ENCODE peak calls at places on chromosomes 2 and 18, in seven cellular contexts. V, G, A, Z, O, T and B are unnamed samples.
A peak's percentile ranks its signal among the peaks of the same experiment; 100 is the strongest.

GRCh38 chr2:55490554-55490953 is 29.0 kb upstream of the CFAP36 start:
- DNase-seq in V (peak; percentile 49), G (peak; percentile 42), A (no peak), Z (peak; percentile 66), O (no peak), T (peak; percentile 28), B (no peak)

GRCh38 chr18:47191956-47192355 is 15.8 kb upstream of the IER3IP1 start:
- DNase-seq in V (peak; percentile 15), G (peak; percentile 64), A (no peak), Z (no peak), O (no peak), T (peak; percentile 12), B (no peak)

GRCh38 chr2:80141007-80141726 is 163.4 kb downstream of the LRRTM1 start:
- DNase-seq in V (no peak), G (no peak), A (no peak), Z (no peak), O (no peak), T (no peak), B (no peak)

GRCh38 chr18:25533088-25533676 is 181.2 kb upstream of the ZNF521 start:
- DNase-seq in V (no peak), G (peak; percentile 14), A (no peak), Z (no peak), O (peak; percentile 30), T (no peak), B (no peak)

GRCh38 chr2:222698276-222698675 is 26.8 kb downstream of the MOGAT1 start:
- DNase-seq in V (no peak), G (no peak), A (no peak), Z (no peak), O (no peak), T (no peak), B (no peak)

GRCh38 chr2:224155896-224156295 is 116.8 kb upstream of the SERPINE2 start:
- DNase-seq in V (peak; percentile 55), G (peak; percentile 43), A (no peak), Z (no peak), O (no peak), T (no peak), B (no peak)

GRCh38 chr18:79335833-79336360 is 59.8 kb upstream of the NFATC1 start:
- DNase-seq in V (no peak), G (no peak), A (no peak), Z (no peak), O (no peak), T (no peak), B (no peak)

GRCh38 chr2:151716721-151717120 is 17.6 kb downstream of the NEB start:
- DNase-seq in V (peak; percentile 3), G (no peak), A (no peak), Z (no peak), O (no peak), T (no peak), B (no peak)

GRCh38 chr2:1561793-1562521 is 148.7 kb downstream of the TPO start:
- DNase-seq in V (peak; percentile 45), G (no peak), A (no peak), Z (no peak), O (no peak), T (no peak), B (no peak)

GRCh38 chr2:20421988-20422678 is 24.7 kb upstream of the RHOB start:
- DNase-seq in V (peak; percentile 96), G (peak; percentile 82), A (peak; percentile 95), Z (peak; percentile 84), O (no peak), T (no peak), B (no peak)
- H3K4me3 ChIP-seq in V (no peak overlapping the region), G (no peak overlapping the region), A (peak overlapping the region; percentile 1), Z (no peak overlapping the region), O (no peak overlapping the region), T (no peak overlapping the region), B (no peak overlapping the region)

DNA sequence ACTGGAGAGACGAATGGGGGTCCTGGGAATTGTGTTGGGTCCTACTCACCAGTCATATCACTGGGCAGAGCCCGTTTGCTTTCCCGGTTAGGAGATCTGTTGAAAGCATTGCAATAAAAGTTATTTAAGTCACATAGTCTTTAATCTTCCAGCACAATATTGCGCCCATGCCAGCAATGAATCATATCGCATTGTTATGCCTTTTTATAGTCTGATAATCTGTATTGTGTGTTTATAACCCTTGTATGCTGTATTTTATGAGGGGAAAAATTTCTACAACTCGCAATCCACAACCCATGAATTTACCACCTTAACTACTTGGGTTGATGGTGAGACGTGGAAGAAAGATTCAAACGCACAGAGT is 211.9 kb upstream of the SMIM21 start:
- DNase-seq in V (no peak), G (no peak), A (no peak), Z (no peak), O (no peak), T (no peak), B (no peak)
- H3K4me3 ChIP-seq in V (no peak overlapping the region), G (no peak overlapping the region), A (peak overlapping the region; percentile 46), Z (no peak overlapping the region), O (no peak overlapping the region), T (no peak overlapping the region), B (no peak overlapping the region)

DNA sequence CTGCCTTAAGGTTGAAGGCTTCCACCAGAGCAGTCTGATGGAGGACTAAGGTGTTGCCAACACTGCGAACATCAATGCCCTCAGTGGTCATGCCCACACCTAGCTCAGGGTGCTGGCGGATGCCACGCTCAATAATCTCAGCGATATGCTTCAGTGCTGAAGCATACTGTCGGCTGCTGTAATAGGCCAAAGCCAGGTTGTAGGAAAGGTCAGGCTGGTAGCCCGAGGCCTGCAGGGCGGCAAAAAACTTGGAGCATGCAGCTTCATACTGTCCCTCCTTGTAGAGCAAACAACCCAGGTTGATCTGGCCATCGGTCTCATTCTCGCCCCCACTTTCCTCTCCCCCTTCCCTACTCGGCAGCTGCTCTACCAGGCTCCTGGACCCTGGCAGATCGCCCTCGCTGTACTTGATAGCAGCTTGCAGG is 159.4 kb downstream of the AGPS start:
- DNase-seq in V (no peak), G (no peak), A (no peak), Z (peak; percentile 17), O (peak; percentile 5), T (peak; percentile 44), B (no peak)
- H3K4me3 ChIP-seq in V (peak overlapping the region; percentile 89), G (peak overlapping the region; percentile 60), A (peak overlapping the region; percentile 82), Z (peak overlapping the region; percentile 55), O (peak overlapping the region; percentile 75), T (peak overlapping the region; percentile 48), B (peak overlapping the region; percentile 76)

GRCh38 chr2:6864251-6864758 is 1.4 kb downstream of the CMPK2 start:
- DNase-seq in V (no peak), G (no peak), A (no peak), Z (no peak), O (no peak), T (no peak), B (no peak)
- H3K4me3 ChIP-seq in V (no peak overlapping the region), G (no peak overlapping the region), A (peak overlapping the region; percentile 58), Z (peak overlapping the region; percentile 47), O (no peak overlapping the region), T (no peak overlapping the region), B (no peak overlapping the region)

DNA sequence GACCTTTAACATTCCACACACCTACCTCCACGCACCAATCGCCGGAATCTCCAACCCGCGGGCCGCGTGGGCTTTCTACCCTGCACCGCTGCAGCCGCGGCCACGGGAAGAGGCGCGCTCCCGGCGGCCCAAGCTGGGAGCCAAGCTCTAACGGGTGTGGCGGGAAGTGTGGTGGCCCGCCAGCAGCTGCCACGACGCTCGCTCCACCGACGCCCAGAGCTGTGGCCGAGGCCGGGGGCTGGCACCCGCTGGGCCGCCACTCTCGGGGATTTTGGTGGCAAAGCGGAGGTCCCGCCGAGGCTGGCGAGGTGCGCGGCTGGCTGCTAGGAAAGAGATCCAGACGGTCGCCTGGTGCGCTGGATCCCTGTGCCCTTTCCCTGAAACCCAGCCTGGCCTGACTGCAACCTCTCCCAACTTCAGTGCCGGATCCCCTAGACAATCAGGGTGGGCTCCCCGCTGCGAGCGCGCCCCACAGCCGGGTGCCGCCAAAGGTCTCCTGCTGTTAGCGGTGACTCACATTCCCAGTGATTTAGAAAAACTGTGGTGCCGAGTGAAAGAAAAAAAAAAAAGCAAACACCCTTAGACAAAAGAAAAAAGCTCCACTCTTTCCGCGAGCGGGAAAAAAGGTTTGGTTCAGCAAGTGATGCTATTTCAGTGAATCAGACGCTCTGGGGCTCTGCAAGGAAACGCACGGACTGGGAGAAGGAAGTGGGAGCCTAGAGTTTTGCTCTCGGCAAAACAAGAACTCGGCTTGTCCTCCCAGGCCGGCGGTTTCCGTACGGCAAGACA is 2.9 kb upstream of the BCL2L11 start:
- DNase-seq in V (peak; percentile 47), G (peak; percentile 77), A (peak; percentile 73), Z (peak; percentile 20), O (no peak), T (peak; percentile 60), B (no peak)
- H3K4me3 ChIP-seq in V (peak overlapping the region; percentile 59), G (peak overlapping the region; percentile 44), A (peak overlapping the region; percentile 95), Z (peak overlapping the region; percentile 82), O (peak overlapping the region; percentile 96), T (peak overlapping the region; percentile 4), B (peak overlapping the region; percentile 38)

DNA sequence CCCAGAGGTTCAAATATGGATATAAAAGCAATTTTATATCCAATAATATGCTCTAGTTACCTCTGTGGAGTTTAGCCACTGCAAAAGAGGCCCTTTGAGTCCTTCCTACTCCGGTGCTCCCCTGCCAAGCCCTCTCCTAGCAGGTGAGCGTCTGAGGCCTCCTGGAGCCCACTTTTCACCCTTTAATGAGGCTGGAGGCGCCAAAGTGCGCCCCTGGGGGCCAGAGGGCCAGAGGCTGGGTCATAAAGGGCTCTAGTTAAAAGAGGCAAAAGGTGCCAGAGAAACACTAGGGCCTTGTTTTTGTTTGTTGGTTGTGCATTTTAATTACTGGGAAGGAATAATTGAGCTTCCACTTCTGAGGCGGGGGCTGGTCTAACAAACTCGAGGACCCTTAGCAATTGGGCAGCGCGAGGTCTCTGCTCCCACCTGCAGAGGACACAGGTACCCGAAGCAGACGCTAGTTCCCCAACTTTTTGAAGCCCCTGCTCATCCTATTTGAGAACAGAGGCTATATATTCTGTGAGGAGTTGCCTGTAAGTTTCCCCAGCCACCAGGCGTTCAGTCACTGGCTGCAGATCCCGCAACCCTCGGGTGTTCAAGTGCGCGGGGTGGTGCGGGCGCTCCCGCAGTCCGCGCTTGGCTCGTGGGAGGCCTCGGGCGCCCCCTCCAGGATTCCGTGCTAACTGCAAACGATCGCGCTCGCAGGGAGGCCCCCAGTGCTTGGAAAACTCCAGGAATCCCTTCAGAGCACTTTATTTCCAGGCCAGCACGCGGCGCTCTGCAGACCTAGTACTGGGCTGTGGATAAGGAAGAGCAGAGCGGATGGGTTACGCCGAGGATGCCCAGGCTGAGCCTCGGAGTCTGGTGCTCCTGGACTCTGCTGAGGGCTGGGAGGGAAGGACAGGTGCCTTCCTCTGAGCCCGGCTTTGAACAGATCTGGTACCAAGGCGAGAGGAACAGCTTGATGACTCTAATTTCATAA is 14.1 kb downstream of the MSGN1 start:
- DNase-seq in V (peak; percentile 66), G (peak; percentile 78), A (peak; percentile 84), Z (peak; percentile 54), O (peak; percentile 8), T (peak; percentile 89), B (peak; percentile 31)
- H3K4me3 ChIP-seq in V (peak overlapping the region; percentile 40), G (peak overlapping the region; percentile 10), A (peak overlapping the region; percentile 40), Z (no peak overlapping the region), O (no peak overlapping the region), T (no peak overlapping the region), B (no peak overlapping the region)

GRCh38 chr2:52264488-52264887 is 1232.6 kb upstream of the NRXN1 start:
- DNase-seq in V (no peak), G (no peak), A (no peak), Z (no peak), O (peak; percentile 66), T (no peak), B (no peak)
- H3K4me3 ChIP-seq in V (no peak overlapping the region), G (no peak overlapping the region), A (no peak overlapping the region), Z (no peak overlapping the region), O (no peak overlapping the region), T (no peak overlapping the region), B (no peak overlapping the region)

DNA sequence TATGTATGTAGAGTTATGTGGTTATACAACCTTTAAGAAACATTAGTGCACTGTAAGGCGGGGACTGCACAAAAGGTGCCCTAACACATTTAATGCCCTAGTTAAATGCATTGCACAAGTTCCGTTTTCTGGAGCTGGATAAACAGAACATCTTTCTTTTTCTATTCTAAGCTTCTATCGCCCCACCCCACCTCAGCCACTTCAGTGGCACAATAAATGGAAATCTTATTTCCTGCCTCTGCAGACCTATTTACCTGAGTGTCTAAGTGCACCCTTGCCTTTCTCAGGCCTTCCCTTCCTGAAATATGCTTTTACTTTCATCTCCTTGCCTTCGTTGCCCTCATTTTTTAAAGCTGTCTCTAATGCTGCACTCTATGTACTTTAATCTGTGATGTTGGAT is 123.5 kb downstream of the TANC1 start:
- DNase-seq in V (no peak), G (no peak), A (no peak), Z (no peak), O (peak; percentile 13), T (no peak), B (no peak)
- H3K4me3 ChIP-seq in V (no peak overlapping the region), G (no peak overlapping the region), A (no peak overlapping the region), Z (no peak overlapping the region), O (no peak overlapping the region), T (no peak overlapping the region), B (no peak overlapping the region)